ENCODE peak calls at places on chromosomes 16 and 17, in seven cellular contexts. O is IMR-90, I is SK-N-SH, K is endothelial cell of umbilical vein, T is HCT116, X is MM.1S, V is K562. G is an unnamed sample. For H3K4me1, the result is how much of the 10 kb centered on the place peaks cover.

GRCh38 chr16:1444730-1445517 is 568 bp upstream of the CCDC154 start:
- DNase-seq in X (no peak), O (no peak), V (no peak), T (no peak), K (no peak), I (no peak), G (no peak)

GRCh38 chr17:4900231-4901107 is 1.1 kb downstream of the C17orf107 start:
- DNase-seq in I (no peak), T (no peak), V (no peak), X (no peak), K (no peak), O (no peak), G (no peak)

GRCh38 chr16:17930280-17930679 is 406.3 kb downstream of the NPIPA8 start:
- DNase-seq in T (no peak), O (no peak), V (no peak), X (no peak), K (no peak), I (no peak), G (no peak)

GRCh38 chr17:20315321-20315720 is 152.0 kb downstream of the LGALS9B start:
- DNase-seq in I (no peak), O (no peak), X (peak), K (no peak), V (no peak), T (no peak), G (no peak)

GRCh38 chr17:6314311-6314710 is 120.6 kb downstream of the AIPL1 start:
- DNase-seq in V (no peak), K (no peak), X (no peak), O (no peak), T (no peak), I (no peak), G (no peak)

GRCh38 chr17:27654136-27654535 is 23.1 kb downstream of the LGALS9 start:
- DNase-seq in K (no peak), V (no peak), T (no peak), X (no peak), I (no peak), O (no peak), G (no peak)

GRCh38 chr17:39925282-39926134 is 1.9 kb downstream of the ORMDL3 start:
- DNase-seq in O (no peak), V (peak), T (no peak), K (no peak), I (no peak), X (peak), G (no peak)

GRCh38 chr17:58391302-58391984 is 25.9 kb downstream of the RNF43 start:
- DNase-seq in T (peak), I (peak), K (peak), X (no peak), V (peak), O (no peak), G (no peak)

GRCh38 chr17:13194887-13195286 is 177.1 kb upstream of the ELAC2 start:
- DNase-seq in V (no peak), O (no peak), K (no peak), T (no peak), X (no peak), I (no peak), G (no peak)

GRCh38 chr16:89984215-89984614 is 35.0 kb downstream of the DBNDD1 start:
- DNase-seq in I (no peak), O (no peak), V (no peak), X (no peak), T (no peak), K (no peak), G (no peak)

GRCh38 chr17:57357392-57357784 is 101.1 kb downstream of the MSI2 start:
- DNase-seq in V (no peak), T (no peak), K (no peak), X (peak), O (no peak), I (no peak), G (no peak)

GRCh38 chr17:57355090-57355859 is 99.0 kb downstream of the MSI2 start:
- DNase-seq in V (no peak), X (peak), O (no peak), I (no peak), T (no peak), K (no peak), G (no peak)

GRCh38 chr17:57356722-57357391 is 100.5 kb downstream of the MSI2 start:
- DNase-seq in K (peak), O (no peak), T (no peak), I (no peak), V (no peak), X (peak), G (no peak)

GRCh38 chr17:57354669-57355068 is 98.3 kb downstream of the MSI2 start:
- DNase-seq in O (no peak), V (no peak), T (no peak), K (no peak), I (no peak), X (no peak), G (no peak)

DNA sequence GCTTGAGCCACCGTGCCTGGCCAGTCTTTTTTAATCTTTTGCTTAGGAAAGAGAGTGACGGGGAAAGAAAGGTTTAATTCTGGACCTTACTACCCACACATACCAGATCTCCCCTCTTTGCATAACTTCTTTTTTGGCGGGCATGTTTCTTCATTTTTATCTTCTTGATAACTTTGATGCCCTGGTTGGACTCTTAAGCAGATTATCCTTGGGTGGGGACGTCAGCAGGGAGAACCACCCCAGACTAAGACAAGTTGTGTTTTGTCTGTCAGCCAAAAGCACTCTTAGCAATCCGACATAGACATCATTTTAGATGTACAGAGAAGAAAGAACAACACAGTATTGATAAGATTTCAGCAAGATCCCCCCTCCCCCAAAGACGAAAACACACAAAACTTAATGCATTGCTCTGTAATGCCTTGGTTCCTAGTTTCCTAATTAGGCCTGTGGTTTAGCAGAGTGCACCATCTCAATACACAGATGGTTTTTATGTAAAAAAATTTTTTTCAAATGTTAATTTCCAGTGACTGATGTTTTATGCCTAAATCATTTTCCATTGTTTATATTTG is 99.9 kb downstream of the MSI2 start:
- DNase-seq in I (no peak), O (no peak), V (no peak), K (peak), T (no peak), X (peak), G (no peak)
- H3K4me2 ChIP-seq in I (no peak), O (no peak), V (no peak), K (peak), T (no peak), X (peak), G (no peak)

DNA sequence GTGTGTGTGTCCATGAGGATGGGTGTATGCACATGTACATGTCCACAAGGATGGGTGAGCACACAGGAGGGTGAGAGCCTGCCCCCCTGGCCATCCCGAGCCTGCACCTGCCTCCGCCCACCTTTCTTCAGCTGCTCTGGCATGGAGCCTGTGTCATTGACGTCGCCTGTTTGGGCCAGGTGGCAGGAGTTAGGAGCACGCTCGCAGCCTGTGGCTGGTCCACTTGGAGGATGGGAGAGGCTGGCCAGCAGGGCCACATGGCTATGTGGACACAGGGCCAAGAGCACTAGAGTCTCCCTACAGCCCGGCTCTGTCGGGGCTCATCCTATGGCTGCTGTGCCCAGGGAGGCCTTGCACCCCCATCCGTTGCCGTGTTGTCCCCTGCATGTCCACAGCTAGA is 21.4 kb downstream of the BAHCC1 start:
- DNase-seq in I (no peak), V (no peak), T (no peak), K (no peak), X (no peak), O (no peak), G (no peak)
- H3K4me1 ChIP-seq in I (under half), V (under half), T (half or more), K (under half), X (under half), O (under half), G (under half)

GRCh38 chr17:47203984-47204721 is 5.0 kb upstream of the MYL4 start:
- DNase-seq in X (peak), I (no peak), K (no peak), V (peak), T (no peak), O (peak), G (no peak)

GRCh38 chr17:47201168-47201567 is 8.0 kb upstream of the MYL4 start:
- DNase-seq in O (no peak), K (no peak), X (no peak), V (no peak), I (no peak), T (no peak), G (no peak)

GRCh38 chr17:47205419-47205963 is 3.7 kb upstream of the MYL4 start:
- DNase-seq in X (peak), V (no peak), I (no peak), T (no peak), K (no peak), O (peak), G (no peak)

GRCh38 chr17:47207143-47208067 is 1.7 kb upstream of the MYL4 start:
- DNase-seq in T (no peak), O (no peak), X (no peak), K (no peak), I (no peak), V (no peak), G (no peak)

DNA sequence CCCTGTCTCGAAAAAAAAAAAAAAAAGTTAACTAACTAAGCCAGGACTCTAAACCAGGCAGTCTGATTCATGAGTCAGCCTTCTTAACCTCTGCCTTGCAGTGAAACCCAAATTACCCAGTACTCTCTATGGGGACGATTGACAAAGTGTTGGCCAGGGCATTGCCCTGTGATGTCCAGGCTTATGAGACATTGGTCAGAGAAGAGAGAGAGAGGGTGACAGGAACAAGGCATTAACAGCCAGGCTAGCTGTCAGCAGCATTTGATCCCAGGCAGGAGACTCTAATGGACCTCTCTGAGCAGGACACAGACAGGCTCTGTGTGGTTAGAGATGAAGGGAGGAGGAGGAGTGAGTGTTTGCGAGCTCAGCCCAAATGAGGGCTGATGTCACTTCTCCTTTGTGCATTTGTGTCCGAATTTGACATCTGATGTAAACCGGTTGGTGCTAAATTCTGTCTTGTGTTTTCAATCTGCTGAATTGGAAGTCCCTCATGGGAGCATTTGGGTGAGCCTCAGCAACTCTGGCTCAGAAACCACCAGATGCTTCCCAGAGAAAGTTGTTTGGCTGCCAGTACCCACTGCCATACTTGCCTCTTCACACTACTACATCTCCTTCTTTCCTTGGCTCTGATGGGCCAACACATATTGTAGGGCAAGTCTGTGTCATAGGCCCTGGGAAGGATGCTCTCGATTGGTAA is 4.3 kb upstream of the MYL4 start:
- DNase-seq in O (peak), K (no peak), X (peak), V (peak), I (no peak), T (no peak), G (no peak)
- H3K9ac ChIP-seq in O (no peak), K (no peak), X (peak), V (peak), I (no peak), T (no peak), G (no peak)

GRCh38 chr16:3099395-3099731 is 269 bp upstream of the ZSCAN10 start:
- DNase-seq in T (no peak), I (no peak), K (no peak), X (no peak), O (no peak), V (no peak), G (no peak)

GRCh38 chr16:3099732-3100499 is 822 bp upstream of the ZSCAN10 start:
- DNase-seq in O (peak), T (peak), I (peak), K (peak), X (peak), V (peak), G (peak)

GRCh38 chr16:3098459-3099394 is at the start of gene ZSCAN10:
- DNase-seq in X (no peak), T (no peak), K (no peak), I (no peak), V (no peak), O (no peak), G (no peak)

GRCh38 chr16:3101018-3101840 is 2.1 kb upstream of the ZSCAN10 start:
- DNase-seq in T (no peak), X (peak), V (peak), O (no peak), I (peak), K (peak), G (no peak)

GRCh38 chr16:3101841-3102470 is 2.9 kb upstream of the ZSCAN10 start:
- DNase-seq in X (no peak), I (no peak), V (no peak), K (peak), O (no peak), T (no peak), G (no peak)
- H3K4me2 ChIP-seq in X (no peak), I (no peak), V (no peak), K (peak), O (no peak), T (no peak), G (no peak)

GRCh38 chr16:81711609-81712329 is 67.3 kb upstream of the PLCG2 start:
- DNase-seq in X (no peak), K (peak), O (peak), T (peak), I (peak), V (peak), G (no peak)
- H3K4me1 ChIP-seq in X (under half), K (under half), O (under half), T (half or more), I (under half), V (under half), G (under half)

DNA sequence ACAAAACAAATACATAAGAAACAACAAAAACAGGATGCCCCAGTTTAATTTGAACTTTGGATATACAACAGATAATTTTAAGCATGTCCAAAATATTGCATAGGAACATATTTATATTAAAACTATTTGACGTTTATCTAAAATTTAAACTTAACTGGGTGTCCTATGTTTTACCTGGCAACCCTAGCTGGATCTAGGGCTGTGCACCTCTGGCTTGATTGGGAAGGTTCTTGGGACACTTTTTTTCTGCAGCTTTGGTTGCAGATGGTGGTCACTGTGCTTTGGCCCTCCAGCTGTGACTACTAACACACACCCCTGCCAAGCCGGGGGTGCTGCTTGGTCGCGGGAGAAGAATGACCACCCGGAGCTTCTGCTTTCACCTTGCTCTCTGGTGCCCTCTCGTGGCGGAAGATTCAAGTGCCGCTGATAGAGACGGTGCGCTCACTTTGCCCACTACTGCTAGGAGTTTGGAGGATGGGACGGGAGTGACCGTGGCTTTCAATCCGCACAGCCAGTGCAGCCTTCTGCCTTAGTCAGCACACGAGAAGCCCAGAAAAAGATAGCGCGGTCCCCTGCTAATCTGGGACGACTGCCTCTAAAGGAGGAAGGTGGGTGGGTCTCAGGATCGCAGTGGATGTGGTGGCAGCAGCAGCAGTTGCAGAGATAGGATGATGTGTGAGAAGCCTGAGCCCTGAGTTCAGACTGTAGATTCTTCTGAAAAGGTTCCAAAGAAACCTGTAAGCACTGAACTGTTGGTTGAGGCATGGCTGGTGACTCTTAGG is 6.7 kb downstream of the SPACA3 start:
- DNase-seq in T (peak), I (peak), O (peak), V (peak), K (peak), X (peak), G (peak)
- H3K9ac ChIP-seq in T (no peak), I (no peak), O (no peak), V (no peak), K (no peak), X (peak), G (no peak)

GRCh38 chr16:30982548-30983288 is 2.3 kb upstream of the HSD3B7 start:
- DNase-seq in V (no peak), O (no peak), T (no peak), K (no peak), I (no peak), X (no peak), G (no peak)
- H3K4me2 ChIP-seq in V (no peak), O (no peak), T (no peak), K (no peak), I (no peak), X (no peak), G (no peak)

DNA sequence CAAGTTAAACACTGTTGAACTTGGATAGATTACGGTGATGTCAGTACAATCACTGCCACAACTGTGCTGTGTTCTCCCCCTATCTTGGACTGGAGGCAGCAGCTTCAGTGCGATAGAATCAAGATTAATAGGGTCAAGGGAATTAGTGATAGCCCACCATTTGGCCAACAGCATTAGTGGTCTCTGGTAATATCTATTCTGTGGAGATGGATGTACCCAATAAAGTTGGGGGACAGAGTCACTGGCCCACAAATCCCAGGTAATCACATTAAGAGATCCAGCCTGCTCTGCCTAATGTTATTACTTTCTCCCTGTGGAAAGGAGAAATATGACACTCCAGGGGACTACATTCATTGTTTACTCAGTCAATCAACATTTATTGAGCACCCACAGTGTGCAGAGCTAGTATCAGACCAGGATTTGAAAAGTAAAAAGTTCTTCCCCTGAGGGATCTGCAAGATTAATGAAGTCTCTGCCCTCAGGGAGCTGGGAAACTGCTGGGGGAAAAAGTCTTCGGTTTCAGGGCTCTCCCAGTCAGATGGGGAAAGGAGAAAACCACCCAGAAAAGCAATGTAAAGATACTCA is 23.6 kb upstream of the ATP5MC1 start:
- DNase-seq in T (no peak), O (no peak), K (no peak), V (no peak), I (no peak), X (no peak), G (no peak)
- H3K4me1 ChIP-seq in T (under half), O (under half), K (under half), V (under half), I (under half), X (under half), G (under half)

DNA sequence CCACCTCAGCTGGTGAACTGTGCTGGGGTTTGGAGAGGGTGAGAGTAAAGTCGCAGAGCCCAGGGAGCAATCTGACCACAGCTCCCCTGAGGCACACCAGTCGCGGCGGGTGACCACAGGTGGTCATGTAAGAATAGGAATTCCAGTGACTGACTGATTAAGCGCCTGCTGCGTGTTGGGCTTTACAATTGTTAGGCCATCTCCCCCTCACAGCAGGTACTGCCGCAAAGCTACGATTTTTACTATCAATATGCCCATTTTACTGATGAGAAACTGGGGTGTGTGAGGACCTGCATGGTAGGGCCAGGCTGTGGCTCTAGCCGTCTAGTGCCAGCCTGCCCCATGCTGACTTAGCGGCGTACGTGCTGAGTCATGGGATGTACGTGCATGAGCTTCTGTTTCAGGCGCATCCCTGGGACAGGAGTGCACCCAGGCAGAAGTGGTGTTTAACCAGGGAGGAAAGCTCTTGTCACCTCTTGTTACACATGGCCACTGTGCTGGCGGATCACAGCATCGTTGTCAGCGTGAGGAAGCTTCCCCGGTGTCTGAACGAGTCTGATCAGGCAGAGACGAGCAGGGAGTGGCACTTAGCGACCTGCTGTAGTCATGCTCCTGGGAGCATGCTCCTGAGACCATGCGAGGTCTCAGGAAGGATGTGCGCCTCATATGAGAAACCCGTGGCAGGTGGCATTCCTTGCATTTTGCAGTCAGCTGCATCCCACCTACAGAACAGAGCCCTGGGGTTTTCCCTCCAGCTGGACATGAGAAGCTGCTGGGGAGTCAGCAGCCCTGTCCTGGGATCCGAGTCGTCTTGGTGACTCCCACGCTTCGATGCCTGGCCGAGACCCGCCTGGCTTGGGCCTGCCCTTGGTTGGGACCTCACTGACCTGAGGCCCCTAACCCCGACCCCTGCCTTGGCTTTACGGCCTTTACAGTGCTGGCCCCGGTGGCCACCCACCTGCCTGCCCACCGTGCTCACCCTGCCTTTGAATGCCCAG is 163.7 kb upstream of the CHMP6 start:
- DNase-seq in O (peak), I (no peak), V (no peak), X (no peak), T (no peak), K (no peak), G (peak)
- H3K9ac ChIP-seq in O (peak), I (peak), V (no peak), X (no peak), T (no peak), K (peak), G (peak)

GRCh38 chr17:14784997-14785696 is 480.0 kb downstream of the PMP22 start:
- DNase-seq in O (no peak), V (no peak), X (peak), I (no peak), K (no peak), T (no peak), G (no peak)
- H3K4me2 ChIP-seq in O (no peak), V (no peak), X (no peak), I (no peak), K (no peak), T (no peak), G (no peak)

G was measured in keratinocyte.